ENCODE peak calls at places on chromosomes 6 and 20, in four cellular contexts. One of them, this sample, is unnamed.

GRCh38 chr6:161050134-161050765 is 58.7 kb downstream of the MAP3K4 start:
- DNase-seq in IMR-90: peak; percentile 24
- DNase-seq in H1: no peak
- DNase-seq in neuronal stem cell: no peak
- DNase-seq in this sample: peak; percentile 42

GRCh38 chr6:93575495-93575894 is 156.1 kb upstream of the EPHA7 start:
- DNase-seq in IMR-90: no peak
- DNase-seq in H1: no peak
- DNase-seq in neuronal stem cell: no peak
- DNase-seq in this sample: no peak

GRCh38 chr20:3857405-3857804 is 10.8 kb downstream of the MAVS start:
- DNase-seq in IMR-90: no peak
- DNase-seq in H1: no peak
- DNase-seq in neuronal stem cell: no peak
- DNase-seq in this sample: no peak

GRCh38 chr6:109966299-109966698 is 11.8 kb upstream of the GPR6 start:
- DNase-seq in IMR-90: no peak
- DNase-seq in H1: no peak
- DNase-seq in neuronal stem cell: no peak
- DNase-seq in this sample: no peak

GRCh38 chr20:33337531-33338165 is 54.6 kb downstream of the BPIFB1 start:
- DNase-seq in IMR-90: no peak
- DNase-seq in H1: no peak
- DNase-seq in neuronal stem cell: no peak
- DNase-seq in this sample: no peak

GRCh38 chr20:40893610-40894242 is 134.9 kb upstream of the TOP1 start:
- DNase-seq in IMR-90: no peak
- DNase-seq in H1: no peak
- DNase-seq in neuronal stem cell: no peak
- DNase-seq in this sample: no peak

GRCh38 chr6:88596801-88597200 is 366.6 kb downstream of the RNGTT start:
- DNase-seq in IMR-90: no peak
- DNase-seq in H1: no peak
- DNase-seq in neuronal stem cell: no peak
- DNase-seq in this sample: no peak

GRCh38 chr20:43409041-43409913 is 48.4 kb upstream of the SRSF6 start:
- DNase-seq in IMR-90: peak; percentile 52
- DNase-seq in H1: peak; percentile 63
- DNase-seq in neuronal stem cell: peak; percentile 38
- DNase-seq in this sample: peak; percentile 18

GRCh38 chr6:25504661-25505060 is 147.4 kb upstream of the SCGN start:
- DNase-seq in IMR-90: peak; percentile 32
- DNase-seq in H1: no peak
- DNase-seq in neuronal stem cell: peak; percentile 18
- DNase-seq in this sample: no peak

GRCh38 chr20:48897298-48898044 is 24.0 kb upstream of the ARFGEF2 start:
- DNase-seq in IMR-90: peak; percentile 92
- DNase-seq in H1: no peak
- DNase-seq in neuronal stem cell: no peak
- DNase-seq in this sample: peak; percentile 86

GRCh38 chr6:37663016-37663810 is 34.5 kb downstream of the MDGA1 start:
- DNase-seq in IMR-90: peak; percentile 86
- DNase-seq in H1: no peak
- DNase-seq in neuronal stem cell: no peak
- DNase-seq in this sample: peak; percentile 39

GRCh38 chr6:144007779-144008500 is at the start of gene PLAGL1:
- DNase-seq in IMR-90: peak; percentile 55
- DNase-seq in H1: peak; percentile 60
- DNase-seq in neuronal stem cell: peak; percentile 12
- DNase-seq in this sample: peak; percentile 73

GRCh38 chr6:167214216-167214615 is 56.4 kb upstream of the GPR31 start:
- DNase-seq in IMR-90: no peak
- DNase-seq in H1: no peak
- DNase-seq in neuronal stem cell: no peak
- DNase-seq in this sample: no peak

GRCh38 chr6:15464211-15464725 is 198.6 kb downstream of the DTNBP1 start:
- DNase-seq in IMR-90: no peak
- DNase-seq in H1: peak; percentile 85
- DNase-seq in neuronal stem cell: peak; percentile 23
- DNase-seq in this sample: peak; percentile 23

GRCh38 chr20:37348643-37349516 is 2.9 kb downstream of the SRC start:
- DNase-seq in IMR-90: no peak
- DNase-seq in H1: no peak
- DNase-seq in neuronal stem cell: no peak
- DNase-seq in this sample: no peak

GRCh38 chr20:44662256-44662655 is 10.8 kb upstream of the ADA start:
- DNase-seq in IMR-90: no peak
- DNase-seq in H1: no peak
- DNase-seq in neuronal stem cell: no peak
- DNase-seq in this sample: no peak

GRCh38 chr20:23868321-23868720 is 11.2 kb downstream of the CST5 start:
- DNase-seq in IMR-90: no peak
- DNase-seq in H1: no peak
- DNase-seq in neuronal stem cell: no peak
- DNase-seq in this sample: no peak

GRCh38 chr6:56246941-56247653 is at the start of gene COL21A1:
- DNase-seq in IMR-90: no peak
- DNase-seq in H1: peak; percentile 87
- DNase-seq in neuronal stem cell: peak; percentile 52
- DNase-seq in this sample: peak; percentile 46

GRCh38 chr6:45436544-45437440 is 59.1 kb upstream of the SUPT3H start:
- DNase-seq in IMR-90: peak; percentile 89
- DNase-seq in H1: no peak
- DNase-seq in neuronal stem cell: no peak
- DNase-seq in this sample: peak; percentile 83

GRCh38 chr6:156826290-156826955 is 49.2 kb downstream of the ARID1B start:
- DNase-seq in IMR-90: no peak
- DNase-seq in H1: no peak
- DNase-seq in neuronal stem cell: no peak
- DNase-seq in this sample: no peak

GRCh38 chr6:41509596-41509995 is 36.6 kb upstream of the FOXP4 start:
- DNase-seq in IMR-90: no peak
- DNase-seq in H1: no peak
- DNase-seq in neuronal stem cell: no peak
- DNase-seq in this sample: no peak

GRCh38 chr6:15132854-15133670 is 112.8 kb upstream of the JARID2 start:
- DNase-seq in IMR-90: peak; percentile 90
- DNase-seq in H1: no peak
- DNase-seq in neuronal stem cell: no peak
- DNase-seq in this sample: peak; percentile 94

GRCh38 chr20:51313275-51313898 is 229.1 kb downstream of the NFATC2 start:
- DNase-seq in IMR-90: peak; percentile 39
- DNase-seq in H1: no peak
- DNase-seq in neuronal stem cell: no peak
- DNase-seq in this sample: no peak

GRCh38 chr6:51199733-51200132 is 381.1 kb downstream of the TFAP2B start:
- DNase-seq in IMR-90: no peak
- DNase-seq in H1: no peak
- DNase-seq in neuronal stem cell: no peak
- DNase-seq in this sample: no peak

GRCh38 chr6:41306187-41306854 is 19.8 kb upstream of the TREM1 start:
- DNase-seq in IMR-90: peak; percentile 49
- DNase-seq in H1: no peak
- DNase-seq in neuronal stem cell: peak; percentile 45
- DNase-seq in this sample: peak; percentile 53

GRCh38 chr6:87322304-87323212 is at the start of gene SMIM8:
- DNase-seq in IMR-90: peak; percentile 58
- DNase-seq in H1: peak; percentile 97
- DNase-seq in neuronal stem cell: peak; percentile 84
- DNase-seq in this sample: peak; percentile 80

GRCh38 chr6:3848925-3849605 is at the start of gene FAM50B:
- DNase-seq in IMR-90: peak; percentile 80
- DNase-seq in H1: peak; percentile 99
- DNase-seq in neuronal stem cell: peak; percentile 82
- DNase-seq in this sample: peak; percentile 82

GRCh38 chr20:11181964-11182363 is 508.2 kb upstream of the JAG1 start:
- DNase-seq in IMR-90: no peak
- DNase-seq in H1: no peak
- DNase-seq in neuronal stem cell: no peak
- DNase-seq in this sample: no peak

DNA sequence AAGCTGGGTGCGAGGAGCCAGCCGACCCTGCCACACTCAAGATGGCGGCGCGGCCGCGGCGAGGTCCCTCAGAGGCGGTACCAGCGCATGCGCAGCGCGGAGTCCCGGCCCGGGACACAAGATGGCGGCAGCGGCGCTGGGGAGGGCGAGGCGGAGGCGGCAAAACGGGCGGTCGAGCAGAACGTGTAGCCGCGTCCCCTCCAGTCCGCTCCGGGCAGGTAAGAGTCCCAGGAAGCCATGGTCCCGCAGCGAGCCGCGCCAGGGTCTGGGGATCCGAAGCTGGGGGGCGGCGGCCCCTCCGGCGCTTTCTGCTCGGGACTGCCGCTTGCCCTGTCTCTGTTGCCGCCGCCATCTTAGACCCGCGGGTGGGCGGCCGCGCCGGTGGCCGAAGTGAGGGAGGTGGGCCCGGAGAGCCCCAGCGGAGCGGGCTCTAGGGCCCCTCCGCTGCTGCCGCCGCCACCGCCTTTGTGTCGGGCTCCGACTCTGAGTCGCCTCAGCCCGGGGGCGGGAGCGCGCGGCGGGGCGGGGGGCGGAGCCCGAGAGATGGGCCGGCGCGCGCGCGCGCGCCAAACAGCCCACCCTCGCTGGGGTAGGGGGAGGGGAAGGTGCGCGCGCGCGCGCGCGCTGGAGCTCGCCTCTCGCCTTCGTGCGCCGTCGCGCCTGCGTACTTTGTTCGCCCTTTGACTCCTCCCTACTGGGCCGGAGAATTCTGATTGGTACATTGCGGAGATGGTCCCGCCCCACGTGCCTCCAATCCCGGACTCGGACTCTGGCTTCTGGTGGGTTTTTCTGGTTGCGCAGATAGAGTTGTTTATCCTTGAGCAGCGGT is at the start of gene PCIF1:
- DNase-seq in IMR-90: peak; percentile 98
- DNase-seq in H1: peak; percentile 99
- DNase-seq in neuronal stem cell: peak; percentile 99
- DNase-seq in this sample: peak; percentile 99
- H3K18ac ChIP-seq in IMR-90: peak within 1 kb of the TSS; percentile 96
- H3K18ac ChIP-seq in H1: peak within 1 kb of the TSS; percentile 99
- H3K18ac ChIP-seq in neuronal stem cell: peak within 1 kb of the TSS; percentile 100
- H3K18ac ChIP-seq in this sample: peak within 1 kb of the TSS; percentile 75

DNA sequence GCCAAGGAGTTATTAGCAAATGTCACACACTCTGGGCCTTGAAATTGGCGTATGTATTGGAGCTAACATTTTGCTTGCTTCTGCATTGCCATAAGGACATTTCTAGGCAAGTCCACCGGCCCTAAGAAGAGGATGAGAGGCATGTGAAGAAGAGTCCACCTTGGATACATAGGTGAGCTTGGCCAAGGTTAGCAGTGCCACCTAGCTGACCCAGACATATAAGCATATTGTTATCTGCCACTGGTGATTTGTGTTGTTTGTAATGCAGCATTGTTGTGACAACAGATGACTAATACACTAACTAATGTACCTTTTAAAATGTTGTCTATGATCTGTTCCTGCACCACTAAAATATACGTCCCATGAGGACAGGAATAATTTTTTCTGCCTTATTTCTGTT is 24.8 kb upstream of the HLA-DQA2 start:
- DNase-seq in IMR-90: no peak
- DNase-seq in H1: no peak
- DNase-seq in neuronal stem cell: no peak
- DNase-seq in this sample: no peak
- H3K18ac ChIP-seq in IMR-90: no peak overlapping the region
- H3K18ac ChIP-seq in H1: no peak overlapping the region
- H3K18ac ChIP-seq in neuronal stem cell: no peak overlapping the region
- H3K18ac ChIP-seq in this sample: no peak overlapping the region

GRCh38 chr6:150711584-150712501 is 112.2 kb downstream of the PLEKHG1 start:
- DNase-seq in IMR-90: no peak
- DNase-seq in H1: no peak
- DNase-seq in neuronal stem cell: no peak
- DNase-seq in this sample: no peak
- H3K18ac ChIP-seq in IMR-90: no peak overlapping the region
- H3K18ac ChIP-seq in H1: no peak overlapping the region
- H3K18ac ChIP-seq in neuronal stem cell: no peak overlapping the region
- H3K18ac ChIP-seq in this sample: no peak overlapping the region

GRCh38 chr6:154529957-154530356 is 19.5 kb upstream of the CNKSR3 start:
- DNase-seq in IMR-90: no peak
- DNase-seq in H1: no peak
- DNase-seq in neuronal stem cell: no peak
- DNase-seq in this sample: no peak
- H3K18ac ChIP-seq in IMR-90: no peak overlapping the region
- H3K18ac ChIP-seq in H1: no peak overlapping the region
- H3K18ac ChIP-seq in neuronal stem cell: no peak overlapping the region
- H3K18ac ChIP-seq in this sample: no peak overlapping the region

DNA sequence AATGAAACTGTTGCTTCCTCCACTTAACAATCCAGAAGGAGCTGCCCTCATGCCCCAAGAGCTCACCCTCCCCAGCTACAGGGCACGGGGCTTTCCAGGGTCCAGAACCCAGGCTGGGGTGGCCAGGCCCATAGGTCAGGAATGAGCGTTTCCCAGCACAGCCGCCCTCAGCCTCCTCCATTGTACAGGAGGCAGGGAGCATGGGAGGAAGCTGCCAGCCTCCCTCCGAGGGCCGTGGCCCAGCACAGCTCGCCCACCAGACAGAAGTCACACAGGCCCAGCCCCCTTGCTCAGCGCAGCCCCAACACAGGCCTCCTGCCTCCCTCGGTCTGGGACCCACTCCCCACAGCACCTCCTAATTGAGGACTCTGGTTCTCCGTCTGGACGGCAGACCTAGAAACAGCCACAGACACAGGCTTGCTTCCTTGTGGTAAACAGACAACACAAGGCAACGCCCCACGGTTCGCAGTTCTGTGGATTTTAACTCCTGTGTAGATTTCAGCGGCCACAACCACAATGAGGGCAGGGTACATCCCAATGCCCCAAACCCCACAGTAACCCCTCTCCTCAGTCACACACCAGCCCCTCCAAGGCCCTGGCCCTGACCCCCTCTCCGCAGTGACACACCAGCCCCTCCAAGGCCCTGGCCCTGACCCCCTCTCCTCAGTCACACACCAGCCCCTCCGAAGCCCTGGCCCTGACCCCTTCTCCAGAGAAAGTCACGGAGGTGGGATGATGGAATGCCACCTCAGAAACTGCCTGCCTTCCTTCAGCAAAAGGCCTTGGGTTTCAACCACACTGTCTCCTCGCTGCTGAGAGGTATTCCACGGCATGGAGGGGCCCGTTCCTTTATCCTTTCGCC is 173.5 kb downstream of the DLL1 start:
- DNase-seq in IMR-90: no peak
- DNase-seq in H1: peak; percentile 35
- DNase-seq in neuronal stem cell: no peak
- DNase-seq in this sample: no peak
- H3K18ac ChIP-seq in IMR-90: no peak overlapping the region
- H3K18ac ChIP-seq in H1: no peak overlapping the region
- H3K18ac ChIP-seq in neuronal stem cell: peak overlapping the region; percentile 0
- H3K18ac ChIP-seq in this sample: no peak overlapping the region

This sample was measured in mesenchymal stem cell.